ENCODE peak calls at places on chromosomes 5 and 9, in seven cellular contexts. One of them, this sample, is unnamed.

GRCh38 chr9:137444106-137444790 is 3.1 kb upstream of the ENTPD8 start:
- DNase-seq in CD8-positive, alpha-beta T cell: no peak
- DNase-seq in IMR-90: no peak
- DNase-seq in psoas muscle: peak
- DNase-seq in RWPE1: no peak
- DNase-seq in tibial artery: no peak
- DNase-seq in heart left ventricle: peak
- DNase-seq in this sample: no peak

GRCh38 chr9:124342402-124342945 is 72.8 kb downstream of the PSMB7 start:
- DNase-seq in CD8-positive, alpha-beta T cell: no peak
- DNase-seq in heart left ventricle: no peak
- DNase-seq in IMR-90: peak
- DNase-seq in psoas muscle: peak
- DNase-seq in RWPE1: no peak
- DNase-seq in tibial artery: no peak
- DNase-seq in this sample: no peak

GRCh38 chr5:102903074-102903871 is 148.2 kb downstream of the PAM start:
- DNase-seq in RWPE1: no peak
- DNase-seq in heart left ventricle: no peak
- DNase-seq in CD8-positive, alpha-beta T cell: no peak
- DNase-seq in IMR-90: peak
- DNase-seq in psoas muscle: no peak
- DNase-seq in tibial artery: no peak
- DNase-seq in this sample: peak

GRCh38 chr5:172837640-172838039 is 3.6 kb downstream of the ERGIC1 start:
- DNase-seq in tibial artery: no peak
- DNase-seq in IMR-90: no peak
- DNase-seq in RWPE1: no peak
- DNase-seq in heart left ventricle: no peak
- DNase-seq in CD8-positive, alpha-beta T cell: peak
- DNase-seq in psoas muscle: peak
- DNase-seq in this sample: no peak

GRCh38 chr5:54547711-54548250 is 30.2 kb downstream of the SNX18 start:
- DNase-seq in psoas muscle: peak
- DNase-seq in CD8-positive, alpha-beta T cell: no peak
- DNase-seq in tibial artery: peak
- DNase-seq in RWPE1: peak
- DNase-seq in heart left ventricle: peak
- DNase-seq in IMR-90: peak
- DNase-seq in this sample: peak

GRCh38 chr5:169567079-169567478 is 16.5 kb upstream of the SPDL1 start:
- DNase-seq in CD8-positive, alpha-beta T cell: no peak
- DNase-seq in RWPE1: peak
- DNase-seq in IMR-90: peak
- DNase-seq in heart left ventricle: no peak
- DNase-seq in tibial artery: no peak
- DNase-seq in psoas muscle: no peak
- DNase-seq in this sample: no peak

GRCh38 chr5:148912714-148913398 is 86.4 kb downstream of the ADRB2 start:
- DNase-seq in RWPE1: peak
- DNase-seq in heart left ventricle: no peak
- DNase-seq in IMR-90: peak
- DNase-seq in CD8-positive, alpha-beta T cell: no peak
- DNase-seq in psoas muscle: no peak
- DNase-seq in tibial artery: no peak
- DNase-seq in this sample: peak

GRCh38 chr5:73374520-73375235 is 73.9 kb downstream of the FOXD1 start:
- DNase-seq in tibial artery: no peak
- DNase-seq in RWPE1: peak
- DNase-seq in IMR-90: peak
- DNase-seq in heart left ventricle: no peak
- DNase-seq in CD8-positive, alpha-beta T cell: no peak
- DNase-seq in psoas muscle: no peak
- DNase-seq in this sample: no peak

GRCh38 chr5:127608077-127608660 is 40.7 kb upstream of the CTXN3 start:
- DNase-seq in IMR-90: no peak
- DNase-seq in CD8-positive, alpha-beta T cell: no peak
- DNase-seq in heart left ventricle: no peak
- DNase-seq in tibial artery: no peak
- DNase-seq in RWPE1: no peak
- DNase-seq in psoas muscle: no peak
- DNase-seq in this sample: no peak

GRCh38 chr9:14396171-14396570 is 82.2 kb upstream of the NFIB start:
- DNase-seq in CD8-positive, alpha-beta T cell: no peak
- DNase-seq in RWPE1: no peak
- DNase-seq in IMR-90: no peak
- DNase-seq in psoas muscle: peak
- DNase-seq in tibial artery: no peak
- DNase-seq in heart left ventricle: peak
- DNase-seq in this sample: no peak

GRCh38 chr5:81070561-81070960 is 110.4 kb downstream of the RASGRF2 start:
- DNase-seq in psoas muscle: no peak
- DNase-seq in RWPE1: no peak
- DNase-seq in IMR-90: no peak
- DNase-seq in tibial artery: no peak
- DNase-seq in heart left ventricle: no peak
- DNase-seq in CD8-positive, alpha-beta T cell: no peak
- DNase-seq in this sample: no peak

GRCh38 chr9:109213300-109214121 is 46.5 kb upstream of the FRRS1L start:
- DNase-seq in heart left ventricle: peak
- DNase-seq in IMR-90: no peak
- DNase-seq in CD8-positive, alpha-beta T cell: no peak
- DNase-seq in psoas muscle: no peak
- DNase-seq in tibial artery: no peak
- DNase-seq in RWPE1: no peak
- DNase-seq in this sample: no peak

GRCh38 chr9:69044226-69045219 is 9.0 kb downstream of the FXN start:
- DNase-seq in RWPE1: no peak
- DNase-seq in CD8-positive, alpha-beta T cell: no peak
- DNase-seq in heart left ventricle: no peak
- DNase-seq in psoas muscle: no peak
- DNase-seq in IMR-90: peak
- DNase-seq in tibial artery: peak
- DNase-seq in this sample: no peak

GRCh38 chr9:33185858-33186257 is 18.7 kb upstream of the B4GALT1 start:
- DNase-seq in CD8-positive, alpha-beta T cell: no peak
- DNase-seq in RWPE1: no peak
- DNase-seq in IMR-90: no peak
- DNase-seq in psoas muscle: no peak
- DNase-seq in heart left ventricle: no peak
- DNase-seq in tibial artery: no peak
- DNase-seq in this sample: no peak

GRCh38 chr9:33185406-33185805 is 18.3 kb upstream of the B4GALT1 start:
- DNase-seq in CD8-positive, alpha-beta T cell: no peak
- DNase-seq in heart left ventricle: no peak
- DNase-seq in tibial artery: no peak
- DNase-seq in psoas muscle: no peak
- DNase-seq in IMR-90: no peak
- DNase-seq in RWPE1: no peak
- DNase-seq in this sample: no peak

GRCh38 chr9:33186457-33187168 is 19.5 kb upstream of the B4GALT1 start:
- DNase-seq in IMR-90: peak
- DNase-seq in heart left ventricle: peak
- DNase-seq in tibial artery: no peak
- DNase-seq in RWPE1: peak
- DNase-seq in psoas muscle: no peak
- DNase-seq in CD8-positive, alpha-beta T cell: no peak
- DNase-seq in this sample: no peak

GRCh38 chr9:33189331-33189731 is 22.2 kb upstream of the B4GALT1 start:
- DNase-seq in psoas muscle: no peak
- DNase-seq in RWPE1: no peak
- DNase-seq in heart left ventricle: no peak
- DNase-seq in CD8-positive, alpha-beta T cell: no peak
- DNase-seq in IMR-90: no peak
- DNase-seq in tibial artery: no peak
- DNase-seq in this sample: no peak

DNA sequence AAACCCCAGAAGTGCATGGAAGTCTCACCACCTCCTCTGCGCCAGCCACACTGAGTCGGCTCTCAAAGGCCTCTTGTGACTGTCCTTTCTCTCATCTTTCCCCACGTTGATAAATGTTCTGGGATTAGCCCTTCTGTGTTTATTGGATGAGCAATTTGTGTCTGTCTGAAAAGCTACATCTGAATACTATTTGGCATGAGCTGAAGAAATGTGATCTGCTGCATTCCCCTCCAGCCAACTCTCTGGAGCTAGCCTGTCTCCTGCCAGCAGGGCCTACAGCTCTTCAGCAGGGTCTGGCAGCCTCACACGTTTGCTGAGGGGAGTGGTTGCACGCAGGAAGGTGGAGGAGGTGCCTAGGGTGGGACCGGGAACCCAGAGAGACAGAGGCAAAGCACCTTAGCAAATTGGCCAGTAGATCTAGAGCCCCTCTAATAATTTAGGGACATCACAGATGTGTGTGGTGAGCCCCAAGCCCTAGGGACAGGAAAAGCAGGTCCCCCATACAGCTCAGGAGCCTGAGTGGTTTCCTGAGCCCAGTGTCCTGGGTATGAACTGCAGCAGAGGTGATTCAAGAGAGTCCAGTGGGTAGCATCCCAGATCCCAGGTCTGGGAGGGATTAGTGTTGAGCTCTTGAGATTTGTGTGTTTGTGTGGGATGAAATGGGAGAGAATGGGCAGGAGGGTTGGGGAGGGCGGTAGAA is 20.5 kb upstream of the B4GALT1 start:
- DNase-seq in RWPE1: no peak
- DNase-seq in tibial artery: peak
- DNase-seq in CD8-positive, alpha-beta T cell: no peak
- DNase-seq in IMR-90: peak
- DNase-seq in psoas muscle: peak
- DNase-seq in heart left ventricle: peak
- DNase-seq in this sample: no peak
- H3K27ac ChIP-seq in RWPE1: peak
- H3K27ac ChIP-seq in tibial artery: peak
- H3K27ac ChIP-seq in CD8-positive, alpha-beta T cell: no peak
- H3K27ac ChIP-seq in IMR-90: peak
- H3K27ac ChIP-seq in psoas muscle: peak
- H3K27ac ChIP-seq in heart left ventricle: peak
- H3K27ac ChIP-seq in this sample: peak

GRCh38 chr5:21810737-21811316 is 1042.3 kb downstream of the CDH12 start:
- DNase-seq in psoas muscle: no peak
- DNase-seq in CD8-positive, alpha-beta T cell: no peak
- DNase-seq in RWPE1: peak
- DNase-seq in IMR-90: peak
- DNase-seq in heart left ventricle: no peak
- DNase-seq in tibial artery: no peak
- DNase-seq in this sample: no peak
- TF ChIP-seq CTCF in psoas muscle: peak
- TF ChIP-seq CTCF in CD8-positive, alpha-beta T cell: no peak
- TF ChIP-seq CTCF in RWPE1: peak
- TF ChIP-seq CTCF in IMR-90: peak
- TF ChIP-seq CTCF in heart left ventricle: no peak
- TF ChIP-seq CTCF in tibial artery: peak
- TF ChIP-seq CTCF in this sample: peak

GRCh38 chr9:133088146-133088750 is 26.5 kb downstream of the CEL start:
- DNase-seq in heart left ventricle: peak
- DNase-seq in psoas muscle: no peak
- DNase-seq in tibial artery: peak
- DNase-seq in IMR-90: no peak
- DNase-seq in RWPE1: no peak
- DNase-seq in CD8-positive, alpha-beta T cell: no peak
- DNase-seq in this sample: no peak

GRCh38 chr9:133088756-133089155 is 27.0 kb downstream of the CEL start:
- DNase-seq in CD8-positive, alpha-beta T cell: no peak
- DNase-seq in IMR-90: no peak
- DNase-seq in heart left ventricle: peak
- DNase-seq in tibial artery: no peak
- DNase-seq in psoas muscle: no peak
- DNase-seq in RWPE1: no peak
- DNase-seq in this sample: no peak

GRCh38 chr9:133090752-133091325 is 29.1 kb downstream of the CEL start:
- DNase-seq in RWPE1: no peak
- DNase-seq in tibial artery: peak
- DNase-seq in IMR-90: no peak
- DNase-seq in CD8-positive, alpha-beta T cell: no peak
- DNase-seq in psoas muscle: no peak
- DNase-seq in heart left ventricle: peak
- DNase-seq in this sample: no peak

GRCh38 chr9:133089271-133089671 is 27.5 kb downstream of the CEL start:
- DNase-seq in RWPE1: no peak
- DNase-seq in psoas muscle: no peak
- DNase-seq in heart left ventricle: no peak
- DNase-seq in CD8-positive, alpha-beta T cell: no peak
- DNase-seq in tibial artery: peak
- DNase-seq in IMR-90: no peak
- DNase-seq in this sample: no peak

DNA sequence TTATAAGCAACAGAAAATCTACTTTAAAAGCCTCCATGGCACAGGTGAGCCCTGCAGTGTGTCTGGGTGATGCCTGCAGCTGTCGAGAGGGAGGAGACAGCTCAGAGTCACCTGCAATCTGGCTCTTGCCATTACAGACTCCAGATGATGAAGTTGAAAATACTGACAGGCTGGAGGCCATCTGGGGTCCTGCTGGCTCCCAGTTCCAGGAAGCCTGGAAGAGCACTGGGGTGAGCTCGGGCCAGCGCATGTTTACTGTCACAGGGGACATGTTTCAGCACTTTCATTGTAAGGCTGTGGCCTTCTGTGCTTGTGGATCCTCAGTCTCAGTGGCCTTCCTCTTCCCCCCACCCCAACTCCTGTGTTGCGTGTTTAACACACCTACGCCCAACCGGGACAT is 28.4 kb downstream of the CEL start:
- DNase-seq in psoas muscle: no peak
- DNase-seq in heart left ventricle: peak
- DNase-seq in CD8-positive, alpha-beta T cell: no peak
- DNase-seq in IMR-90: no peak
- DNase-seq in tibial artery: peak
- DNase-seq in RWPE1: no peak
- DNase-seq in this sample: no peak
- H3K27ac ChIP-seq in psoas muscle: no peak
- H3K27ac ChIP-seq in heart left ventricle: no peak
- H3K27ac ChIP-seq in CD8-positive, alpha-beta T cell: no peak
- H3K27ac ChIP-seq in IMR-90: no peak
- H3K27ac ChIP-seq in tibial artery: no peak
- H3K27ac ChIP-seq in RWPE1: no peak
- H3K27ac ChIP-seq in this sample: no peak

GRCh38 chr5:16709691-16710420 is 93.1 kb upstream of the RETREG1 start:
- DNase-seq in psoas muscle: no peak
- DNase-seq in heart left ventricle: no peak
- DNase-seq in IMR-90: peak
- DNase-seq in tibial artery: no peak
- DNase-seq in CD8-positive, alpha-beta T cell: no peak
- DNase-seq in RWPE1: no peak
- DNase-seq in this sample: no peak

GRCh38 chr5:16707168-16707868 is 90.5 kb upstream of the RETREG1 start:
- DNase-seq in IMR-90: no peak
- DNase-seq in tibial artery: no peak
- DNase-seq in CD8-positive, alpha-beta T cell: no peak
- DNase-seq in RWPE1: no peak
- DNase-seq in psoas muscle: no peak
- DNase-seq in heart left ventricle: no peak
- DNase-seq in this sample: no peak

GRCh38 chr5:16712178-16712577 is 95.4 kb upstream of the RETREG1 start:
- DNase-seq in CD8-positive, alpha-beta T cell: no peak
- DNase-seq in heart left ventricle: no peak
- DNase-seq in IMR-90: no peak
- DNase-seq in psoas muscle: no peak
- DNase-seq in RWPE1: no peak
- DNase-seq in tibial artery: no peak
- DNase-seq in this sample: no peak

GRCh38 chr5:16704945-16705344 is 88.1 kb upstream of the RETREG1 start:
- DNase-seq in CD8-positive, alpha-beta T cell: no peak
- DNase-seq in heart left ventricle: no peak
- DNase-seq in tibial artery: no peak
- DNase-seq in psoas muscle: no peak
- DNase-seq in RWPE1: no peak
- DNase-seq in IMR-90: no peak
- DNase-seq in this sample: no peak

GRCh38 chr5:16707869-16708192 is 91.0 kb upstream of the RETREG1 start:
- DNase-seq in IMR-90: no peak
- DNase-seq in CD8-positive, alpha-beta T cell: no peak
- DNase-seq in heart left ventricle: no peak
- DNase-seq in tibial artery: no peak
- DNase-seq in psoas muscle: no peak
- DNase-seq in RWPE1: no peak
- DNase-seq in this sample: no peak
- TF ChIP-seq CTCF in IMR-90: no peak
- TF ChIP-seq CTCF in CD8-positive, alpha-beta T cell: no peak
- TF ChIP-seq CTCF in heart left ventricle: no peak
- TF ChIP-seq CTCF in tibial artery: no peak
- TF ChIP-seq CTCF in psoas muscle: no peak
- TF ChIP-seq CTCF in RWPE1: no peak
- TF ChIP-seq CTCF in this sample: no peak